ENCODE peak calls at places on chromosome 18, in six cellular contexts. One of them, this sample, is unnamed. For H3K36me3, the result is how much of the 10 kb centered on the place peaks cover.

GRCh38 chr18:3998698-3999333 is 456.3 kb downstream of the DLGAP1 start:
- DNase-seq in HepG2: peak
- DNase-seq in NT2/D1: no peak
- DNase-seq in K562: peak
- DNase-seq in HCT116: peak
- DNase-seq in H1: no peak
- DNase-seq in this sample: peak

GRCh38 chr18:79590191-79591039 is 89.2 kb upstream of the CTDP1 start:
- DNase-seq in HCT116: no peak
- DNase-seq in K562: no peak
- DNase-seq in H1: no peak
- DNase-seq in NT2/D1: no peak
- DNase-seq in HepG2: no peak
- DNase-seq in this sample: no peak

GRCh38 chr18:54684786-54685185 is 93.7 kb downstream of the DYNAP start:
- DNase-seq in K562: peak
- DNase-seq in NT2/D1: no peak
- DNase-seq in HCT116: no peak
- DNase-seq in H1: no peak
- DNase-seq in HepG2: no peak
- DNase-seq in this sample: peak

GRCh38 chr18:79610461-79611039 is 69.1 kb upstream of the CTDP1 start:
- DNase-seq in H1: no peak
- DNase-seq in NT2/D1: no peak
- DNase-seq in HCT116: no peak
- DNase-seq in K562: peak
- DNase-seq in HepG2: no peak
- DNase-seq in this sample: no peak

GRCh38 chr18:35024965-35025364 is 16.2 kb upstream of the MAPRE2 start:
- DNase-seq in HepG2: peak
- DNase-seq in H1: no peak
- DNase-seq in NT2/D1: no peak
- DNase-seq in HCT116: no peak
- DNase-seq in K562: no peak
- DNase-seq in this sample: no peak

GRCh38 chr18:59686260-59686659 is 11.0 kb downstream of the CCBE1 start:
- DNase-seq in H1: no peak
- DNase-seq in HepG2: no peak
- DNase-seq in NT2/D1: no peak
- DNase-seq in HCT116: no peak
- DNase-seq in K562: no peak
- DNase-seq in this sample: no peak

GRCh38 chr18:72544092-72544886 is at the start of gene CBLN2:
- DNase-seq in K562: peak
- DNase-seq in NT2/D1: peak
- DNase-seq in HepG2: peak
- DNase-seq in H1: no peak
- DNase-seq in HCT116: no peak
- DNase-seq in this sample: peak

GRCh38 chr18:54392621-54393023 is 34.9 kb downstream of the C18orf54 start:
- DNase-seq in NT2/D1: peak
- DNase-seq in K562: peak
- DNase-seq in H1: no peak
- DNase-seq in HCT116: peak
- DNase-seq in HepG2: peak
- DNase-seq in this sample: peak

GRCh38 chr18:7452331-7452730 is 114.8 kb upstream of the PTPRM start:
- DNase-seq in HCT116: peak
- DNase-seq in HepG2: peak
- DNase-seq in H1: peak
- DNase-seq in NT2/D1: peak
- DNase-seq in K562: peak
- DNase-seq in this sample: peak

GRCh38 chr18:48545690-48546365 is 7.0 kb downstream of the CTIF start:
- DNase-seq in K562: peak
- DNase-seq in H1: no peak
- DNase-seq in HepG2: no peak
- DNase-seq in NT2/D1: no peak
- DNase-seq in HCT116: no peak
- DNase-seq in this sample: peak

GRCh38 chr18:79585395-79586370 is 93.9 kb upstream of the CTDP1 start:
- DNase-seq in H1: no peak
- DNase-seq in NT2/D1: no peak
- DNase-seq in HepG2: no peak
- DNase-seq in K562: peak
- DNase-seq in HCT116: no peak
- DNase-seq in this sample: no peak

GRCh38 chr18:73007195-73007934 is 139.6 kb upstream of the NETO1 start:
- DNase-seq in HCT116: no peak
- DNase-seq in HepG2: no peak
- DNase-seq in K562: no peak
- DNase-seq in NT2/D1: no peak
- DNase-seq in H1: no peak
- DNase-seq in this sample: no peak

GRCh38 chr18:5294113-5294617 is 1.4 kb downstream of the ZBTB14 start:
- DNase-seq in K562: peak
- DNase-seq in HCT116: no peak
- DNase-seq in H1: no peak
- DNase-seq in HepG2: no peak
- DNase-seq in NT2/D1: no peak
- DNase-seq in this sample: peak

GRCh38 chr18:27803957-27804356 is 373.0 kb downstream of the CDH2 start:
- DNase-seq in K562: no peak
- DNase-seq in HepG2: no peak
- DNase-seq in HCT116: no peak
- DNase-seq in H1: no peak
- DNase-seq in NT2/D1: no peak
- DNase-seq in this sample: no peak

GRCh38 chr18:210780-211179 is 52.4 kb downstream of the USP14 start:
- DNase-seq in NT2/D1: no peak
- DNase-seq in H1: no peak
- DNase-seq in HepG2: no peak
- DNase-seq in K562: no peak
- DNase-seq in HCT116: no peak
- DNase-seq in this sample: no peak

GRCh38 chr18:213505-213904 is 54.3 kb downstream of the THOC1 start:
- DNase-seq in HepG2: no peak
- DNase-seq in HCT116: no peak
- DNase-seq in H1: no peak
- DNase-seq in K562: no peak
- DNase-seq in NT2/D1: no peak
- DNase-seq in this sample: no peak

GRCh38 chr18:212780-213179 is 54.4 kb downstream of the USP14 start:
- DNase-seq in NT2/D1: no peak
- DNase-seq in H1: no peak
- DNase-seq in K562: no peak
- DNase-seq in HCT116: no peak
- DNase-seq in HepG2: no peak
- DNase-seq in this sample: peak

GRCh38 chr18:211582-211981 is 53.2 kb downstream of the USP14 start:
- DNase-seq in HCT116: no peak
- DNase-seq in H1: no peak
- DNase-seq in NT2/D1: no peak
- DNase-seq in K562: no peak
- DNase-seq in HepG2: no peak
- DNase-seq in this sample: no peak

GRCh38 chr18:210075-210474 is 51.7 kb downstream of the USP14 start:
- DNase-seq in HCT116: no peak
- DNase-seq in HepG2: no peak
- DNase-seq in NT2/D1: no peak
- DNase-seq in H1: no peak
- DNase-seq in K562: no peak
- DNase-seq in this sample: no peak
- H3K36me3 ChIP-seq in HCT116: under half
- H3K36me3 ChIP-seq in HepG2: under half
- H3K36me3 ChIP-seq in NT2/D1: half or more
- H3K36me3 ChIP-seq in H1: under half
- H3K36me3 ChIP-seq in K562: half or more
- H3K36me3 ChIP-seq in this sample: half or more

GRCh38 chr18:47283476-47283875 is 32.0 kb upstream of the SKOR2 start:
- DNase-seq in HCT116: peak
- DNase-seq in HepG2: peak
- DNase-seq in H1: no peak
- DNase-seq in K562: peak
- DNase-seq in NT2/D1: no peak
- DNase-seq in this sample: peak
- TF ChIP-seq YY1 in HCT116: no peak
- TF ChIP-seq YY1 in HepG2: no peak
- TF ChIP-seq YY1 in H1: peak
- TF ChIP-seq YY1 in K562: no peak
- TF ChIP-seq YY1 in NT2/D1: no peak
- TF ChIP-seq YY1 in this sample: no peak

DNA sequence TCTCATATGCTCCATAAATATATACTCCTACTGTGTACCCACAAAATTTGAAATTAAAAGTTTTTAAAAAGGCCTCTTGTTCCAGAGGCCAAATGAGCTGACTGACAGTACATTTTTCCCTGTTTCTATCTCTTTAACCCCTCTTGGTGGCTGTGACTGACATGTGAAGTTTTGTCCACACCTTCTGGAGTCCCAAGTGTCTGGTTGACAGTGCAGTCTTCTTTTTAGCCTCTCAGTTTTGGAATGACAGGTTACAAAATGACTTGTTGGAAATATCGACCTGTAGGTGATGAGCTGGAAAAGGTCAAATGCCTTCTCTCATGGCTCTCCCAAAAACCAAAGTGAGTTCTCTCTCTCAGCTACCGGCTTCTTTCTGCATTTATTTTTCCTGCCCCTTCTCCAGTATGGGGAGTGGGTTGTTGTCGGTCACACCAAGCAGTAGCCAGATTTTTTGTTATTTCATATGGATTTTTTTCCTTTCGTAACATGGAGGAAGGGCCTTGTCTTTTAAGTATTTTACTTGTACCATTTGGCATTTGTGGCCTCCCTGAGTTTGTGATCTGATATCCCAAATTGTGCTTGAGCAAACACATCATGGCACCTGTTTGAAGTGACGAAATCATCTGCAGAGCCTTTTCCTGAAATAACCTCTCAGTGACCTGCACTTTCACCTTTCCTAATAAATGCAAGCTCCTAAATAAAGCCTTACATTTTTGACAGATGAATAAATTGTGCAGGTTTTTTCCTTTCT is 143.9 kb downstream of the ESCO1 start:
- DNase-seq in HepG2: no peak
- DNase-seq in H1: no peak
- DNase-seq in NT2/D1: no peak
- DNase-seq in HCT116: no peak
- DNase-seq in K562: no peak
- DNase-seq in this sample: no peak
- H3K36me3 ChIP-seq in HepG2: under half
- H3K36me3 ChIP-seq in H1: under half
- H3K36me3 ChIP-seq in NT2/D1: under half
- H3K36me3 ChIP-seq in HCT116: under half
- H3K36me3 ChIP-seq in K562: under half
- H3K36me3 ChIP-seq in this sample: under half

GRCh38 chr18:13232971-13233565 is 14.5 kb downstream of the LDLRAD4 start:
- DNase-seq in HepG2: no peak
- DNase-seq in H1: no peak
- DNase-seq in HCT116: no peak
- DNase-seq in NT2/D1: no peak
- DNase-seq in K562: no peak
- DNase-seq in this sample: no peak
- TF ChIP-seq YY1 in HepG2: no peak
- TF ChIP-seq YY1 in H1: no peak
- TF ChIP-seq YY1 in HCT116: no peak
- TF ChIP-seq YY1 in NT2/D1: no peak
- TF ChIP-seq YY1 in K562: no peak
- TF ChIP-seq YY1 in this sample: no peak

DNA sequence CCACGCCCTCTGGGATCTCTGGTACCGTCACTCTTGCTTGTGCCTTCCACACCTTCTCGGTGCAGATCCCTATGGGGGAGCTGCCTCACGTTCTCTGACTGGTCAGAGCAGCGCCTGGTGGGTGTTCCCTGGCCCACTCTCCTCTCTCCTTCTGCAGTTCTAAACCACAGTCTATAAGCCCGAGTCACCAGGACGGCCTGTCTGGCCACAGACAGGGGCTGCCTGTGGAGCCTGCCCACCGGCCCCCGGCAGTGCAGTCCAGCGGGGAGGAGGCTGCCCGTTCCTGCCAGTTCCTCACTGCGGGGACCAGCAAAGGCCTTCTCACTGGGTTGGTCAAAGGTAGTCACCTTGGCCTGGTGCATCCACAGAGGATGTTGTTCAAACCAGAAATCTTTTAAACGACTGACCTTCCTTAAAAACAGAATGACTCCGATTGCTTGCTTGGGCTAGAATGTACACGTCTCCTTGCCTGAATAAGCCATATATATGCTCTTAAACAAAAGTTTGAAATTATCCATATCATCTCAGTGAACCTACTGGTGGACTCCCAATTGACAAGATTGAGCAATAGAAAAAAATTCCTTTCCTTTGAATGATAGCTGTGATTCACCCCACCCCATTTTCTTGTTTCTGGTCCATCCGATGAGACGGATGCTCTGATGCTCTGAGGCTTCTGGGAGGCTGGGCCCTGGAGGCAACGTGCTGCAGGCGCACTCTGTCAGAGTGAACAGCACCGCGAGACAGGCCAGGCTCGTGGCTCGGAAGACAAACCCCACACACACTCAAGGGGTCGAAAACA is 61.2 kb downstream of the RALBP1 start:
- DNase-seq in HCT116: no peak
- DNase-seq in HepG2: no peak
- DNase-seq in K562: no peak
- DNase-seq in H1: no peak
- DNase-seq in NT2/D1: no peak
- DNase-seq in this sample: no peak
- H3K36me3 ChIP-seq in HCT116: under half
- H3K36me3 ChIP-seq in HepG2: under half
- H3K36me3 ChIP-seq in K562: half or more
- H3K36me3 ChIP-seq in H1: under half
- H3K36me3 ChIP-seq in NT2/D1: half or more
- H3K36me3 ChIP-seq in this sample: under half

GRCh38 chr18:76354348-76354747 is 140.7 kb downstream of the ZNF516 start:
- DNase-seq in HCT116: no peak
- DNase-seq in HepG2: no peak
- DNase-seq in K562: no peak
- DNase-seq in H1: no peak
- DNase-seq in NT2/D1: no peak
- DNase-seq in this sample: no peak
- TF ChIP-seq YY1 in HCT116: no peak
- TF ChIP-seq YY1 in HepG2: no peak
- TF ChIP-seq YY1 in K562: no peak
- TF ChIP-seq YY1 in H1: no peak
- TF ChIP-seq YY1 in NT2/D1: no peak
- TF ChIP-seq YY1 in this sample: no peak

GRCh38 chr18:77093584-77093983 is 39.0 kb downstream of the MBP start:
- DNase-seq in HepG2: no peak
- DNase-seq in H1: no peak
- DNase-seq in HCT116: no peak
- DNase-seq in NT2/D1: no peak
- DNase-seq in K562: no peak
- DNase-seq in this sample: no peak

GRCh38 chr18:77090546-77091200 is 41.9 kb downstream of the MBP start:
- DNase-seq in K562: no peak
- DNase-seq in H1: no peak
- DNase-seq in HepG2: no peak
- DNase-seq in HCT116: no peak
- DNase-seq in NT2/D1: no peak
- DNase-seq in this sample: no peak

GRCh38 chr18:77091366-77091765 is 41.2 kb downstream of the MBP start:
- DNase-seq in HCT116: no peak
- DNase-seq in HepG2: no peak
- DNase-seq in H1: no peak
- DNase-seq in K562: no peak
- DNase-seq in NT2/D1: no peak
- DNase-seq in this sample: no peak

GRCh38 chr18:77092104-77093066 is 40.2 kb downstream of the MBP start:
- DNase-seq in NT2/D1: no peak
- DNase-seq in K562: no peak
- DNase-seq in HepG2: no peak
- DNase-seq in HCT116: no peak
- DNase-seq in H1: no peak
- DNase-seq in this sample: no peak

GRCh38 chr18:77093067-77093430 is 39.5 kb downstream of the MBP start:
- DNase-seq in HCT116: no peak
- DNase-seq in HepG2: no peak
- DNase-seq in K562: no peak
- DNase-seq in NT2/D1: no peak
- DNase-seq in H1: no peak
- DNase-seq in this sample: no peak
- H3K36me3 ChIP-seq in HCT116: under half
- H3K36me3 ChIP-seq in HepG2: under half
- H3K36me3 ChIP-seq in K562: under half
- H3K36me3 ChIP-seq in NT2/D1: under half
- H3K36me3 ChIP-seq in H1: under half
- H3K36me3 ChIP-seq in this sample: under half

This sample was measured in SK-N-SH.